ENCODE peak calls at places on chromosomes 1 and 21, in eight cellular contexts. P, Q, N, H, G, U, C and L are unnamed samples. For H3K4me1, the result is how much of the 10 kb centered on the place peaks cover.

GRCh38 chr1:87953732-87954344 is 625.2 kb downstream of the LMO4 start:
- DNase-seq in P (peak), Q (peak), N (peak), H (peak), G (peak), U (peak), C (peak), L (peak)

GRCh38 chr1:115982399-115982798 is 6.1 kb downstream of the SLC22A15 start:
- DNase-seq in P (no peak), Q (no peak), N (no peak), H (no peak), G (no peak), U (no peak), C (no peak), L (no peak)

GRCh38 chr1:1972976-1973715 is 30.4 kb downstream of the CFAP74 start:
- DNase-seq in P (no peak), Q (no peak), N (no peak), H (no peak), G (no peak), U (no peak), C (no peak), L (no peak)

GRCh38 chr1:183702813-183703198 is 49.7 kb upstream of the APOBEC4 start:
- DNase-seq in P (no peak), Q (no peak), N (no peak), H (no peak), G (no peak), U (peak), C (no peak), L (no peak)

GRCh38 chr1:233368106-233368783 is 40.7 kb downstream of the MAP3K21 start:
- DNase-seq in P (no peak), Q (no peak), N (no peak), H (no peak), G (no peak), U (peak), C (no peak), L (no peak)

GRCh38 chr1:184443624-184444023 is 56.8 kb downstream of the C1orf21 start:
- DNase-seq in P (no peak), Q (no peak), N (no peak), H (no peak), G (no peak), U (no peak), C (no peak), L (no peak)

GRCh38 chr1:71745326-71745725 is 537.0 kb downstream of the NEGR1 start:
- DNase-seq in P (no peak), Q (no peak), N (no peak), H (no peak), G (no peak), U (no peak), C (no peak), L (no peak)

GRCh38 chr1:226195144-226195543 is 8.6 kb upstream of the ACBD3 start:
- DNase-seq in P (no peak), Q (no peak), N (no peak), H (no peak), G (no peak), U (no peak), C (no peak), L (no peak)

GRCh38 chr1:86227026-86227425 is 70.5 kb upstream of the COL24A1 start:
- DNase-seq in P (no peak), Q (no peak), N (no peak), H (no peak), G (no peak), U (no peak), C (no peak), L (no peak)

GRCh38 chr1:24692351-24692980 is 49.4 kb downstream of the SRRM1 start:
- DNase-seq in P (no peak), Q (no peak), N (peak), H (no peak), G (no peak), U (no peak), C (no peak), L (no peak)

GRCh38 chr1:116290085-116290670 is 82.9 kb upstream of the ATP1A1 start:
- DNase-seq in P (no peak), Q (no peak), N (no peak), H (no peak), G (no peak), U (no peak), C (no peak), L (no peak)

GRCh38 chr1:86507935-86508582 is 38.8 kb upstream of the CLCA4 start:
- DNase-seq in P (peak), Q (no peak), N (peak), H (no peak), G (no peak), U (peak), C (peak), L (no peak)

GRCh38 chr1:75159154-75159553 is 25.0 kb downstream of the LHX8 start:
- DNase-seq in P (no peak), Q (no peak), N (no peak), H (no peak), G (no peak), U (no peak), C (no peak), L (no peak)
- TF ChIP-seq POLR2A in P (no peak), Q (no peak), N (no peak), H (no peak), G (no peak), U (no peak), C (no peak), L (no peak)

DNA sequence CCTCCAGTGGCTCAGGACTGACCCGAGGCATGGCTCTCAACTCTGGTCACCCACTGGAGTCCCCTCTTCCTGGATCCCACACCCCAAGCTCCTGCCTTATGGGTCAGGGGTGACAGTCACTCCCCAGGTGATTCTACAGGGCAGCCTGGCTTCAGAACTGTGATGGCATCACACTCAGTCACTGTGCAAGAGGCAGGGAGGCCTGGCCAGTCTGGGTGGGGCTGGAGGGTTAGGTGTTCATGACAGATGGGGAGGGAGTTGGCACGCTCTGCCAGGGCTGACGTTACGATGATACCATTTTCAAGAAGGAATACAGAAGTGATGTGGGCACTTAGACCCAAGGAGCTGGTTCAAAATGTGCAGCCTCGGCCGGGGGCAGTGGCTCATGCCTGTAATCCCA is 25.2 kb upstream of the ABCG1 start:
- DNase-seq in P (no peak), Q (no peak), N (no peak), H (no peak), G (no peak), U (no peak), C (no peak), L (no peak)
- TF ChIP-seq EP300 in P (no peak), Q (no peak), N (no peak), H (no peak), G (no peak), U (no peak), C (no peak), L (no peak)

DNA sequence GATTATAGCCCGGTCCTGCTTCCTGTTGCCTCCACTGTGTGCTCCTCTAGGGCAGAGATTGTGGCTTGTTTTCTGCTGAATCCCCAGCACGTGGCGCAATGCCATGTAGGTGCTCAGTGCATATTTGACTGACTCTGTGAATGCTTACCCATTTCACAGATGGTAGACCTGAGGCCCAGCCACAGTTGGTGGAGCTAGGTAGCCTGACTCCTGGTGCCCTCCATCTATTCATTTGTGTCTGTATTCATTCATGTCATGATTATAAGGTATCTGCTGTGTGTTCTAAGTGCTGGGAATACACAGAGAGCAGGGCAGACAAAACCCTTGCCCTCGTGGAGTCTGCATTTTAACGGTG is 22.5 kb downstream of the TNFRSF1B start:
- DNase-seq in P (no peak), Q (no peak), N (no peak), H (no peak), G (no peak), U (no peak), C (no peak), L (no peak)
- H3K4me1 ChIP-seq in P (half or more), Q (under half), N (under half), H (under half), G (half or more), U (under half), C (under half), L (under half)

DNA sequence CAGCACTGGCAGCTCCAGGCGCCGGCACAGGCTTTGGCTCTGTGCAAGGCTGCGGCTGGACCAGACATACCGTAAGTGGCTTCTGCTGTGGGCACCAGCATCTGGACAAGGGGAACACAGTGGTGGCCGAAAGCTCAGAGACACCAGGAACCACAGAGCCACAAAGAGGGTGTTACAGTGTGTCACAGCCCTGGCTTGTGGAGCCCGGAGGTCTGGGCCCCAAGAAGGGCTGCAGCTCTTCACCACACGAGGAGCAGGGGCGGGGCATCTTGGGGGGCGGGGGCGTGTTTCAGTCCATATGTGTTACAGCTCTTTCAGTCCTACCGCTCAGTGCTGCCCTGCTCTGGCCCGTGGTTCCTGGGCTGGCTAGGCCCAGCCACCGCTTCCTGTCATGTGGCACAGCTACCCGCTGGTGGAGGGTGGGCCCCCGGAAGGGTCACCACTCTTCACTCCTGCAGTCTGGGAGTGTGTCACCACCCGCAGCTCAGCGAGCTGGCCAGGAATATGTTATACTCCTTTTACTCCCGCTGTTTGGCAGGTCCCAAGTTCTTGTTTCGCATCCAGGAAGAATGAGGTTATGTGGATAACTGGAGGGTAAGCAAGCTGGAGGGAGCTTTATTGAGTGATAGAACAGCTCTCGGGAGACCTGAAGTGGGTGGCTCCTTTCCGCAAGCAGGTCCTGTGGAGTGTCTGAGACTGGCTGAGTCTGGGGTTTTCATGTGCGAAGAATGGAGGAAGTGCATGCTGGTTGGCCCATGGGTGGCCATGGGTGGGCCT is 3.3 kb upstream of the LSM10 start:
- DNase-seq in P (peak), Q (peak), N (peak), H (peak), G (peak), U (peak), C (peak), L (peak)
- TF ChIP-seq POLR2A in P (no peak), Q (peak), N (no peak), H (peak), G (no peak), U (no peak), C (peak), L (no peak)

DNA sequence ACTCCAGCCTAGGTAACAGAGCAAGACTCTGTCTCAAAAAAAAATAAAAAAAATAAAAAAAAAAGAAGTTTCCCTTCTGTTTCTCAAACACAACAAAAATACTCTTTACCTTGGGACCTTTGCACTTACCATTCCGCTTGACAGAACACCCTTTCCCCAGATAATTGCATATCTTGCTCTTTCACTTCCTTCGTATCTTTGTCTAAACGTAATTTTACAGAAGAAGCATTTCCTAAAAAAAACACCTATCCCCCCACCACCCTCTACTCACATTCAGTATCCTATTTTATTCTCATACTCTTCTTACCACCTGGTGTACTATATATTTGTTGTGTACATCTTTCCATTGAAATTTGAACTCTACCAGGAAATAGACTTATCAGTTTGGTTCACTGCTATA is 32.7 kb downstream of the ASH1L start:
- DNase-seq in P (no peak), Q (no peak), N (no peak), H (no peak), G (no peak), U (no peak), C (no peak), L (no peak)
- TF ChIP-seq EP300 in P (no peak), Q (no peak), N (no peak), H (no peak), G (no peak), U (no peak), C (no peak), L (no peak)